ENCODE peak calls at places on chromosomes 4 and X, in eight cellular contexts. H is stimulated activated CD4-positive, alpha-beta T cell treated with anti-CD3 and anti-CD28 coated beads, Interleukin-2, amount 100 ng/mL, for 48 hours; S is activated T-helper 9 cell treated with anti-CD3 and anti-CD28 coated beads, Interleukin-2, amount 50 U/mL, for 16 hours; G is naive B cell; L is DMS153; B is stimulated activated CD8-positive, alpha-beta memory T cell treated with anti-CD3 and anti-CD28 coated beads, Interleukin-7, amount 100 ng/mL, for 1 hour; W is omental fat pad; U is iPS-NIHi11. Q is an unnamed sample.

GRCh38 chr4:106763044-106763443 is 273.1 kb downstream of the DKK2 start:
- DNase-seq in H (no peak), W (no peak), B (no peak), L (no peak), G (no peak), S (no peak), U (no peak), Q (no peak)

GRCh38 chr4:176185068-176185467 is 10.3 kb downstream of the SPATA4 start:
- DNase-seq in L (no peak), B (no peak), W (no peak), H (no peak), G (no peak), S (no peak), U (no peak), Q (no peak)

GRCh38 chr4:128682942-128683666 is 126.4 kb upstream of the JADE1 start:
- DNase-seq in W (no peak), B (no peak), S (no peak), U (peak), G (no peak), L (no peak), H (no peak), Q (no peak)

GRCh38 chrX:118352566-118352965 is 6.7 kb downstream of the WDR44 start:
- DNase-seq in U (no peak), G (no peak), H (no peak), B (no peak), S (no peak), W (no peak), L (no peak), Q (no peak)

GRCh38 chrX:100864967-100865366 is 9.2 kb downstream of the NOX1 start:
- DNase-seq in B (no peak), L (no peak), U (no peak), G (no peak), H (no peak), S (no peak), W (no peak), Q (peak)

GRCh38 chrX:77640702-77641101 is 145.3 kb downstream of the ATRX start:
- DNase-seq in S (no peak), G (no peak), U (no peak), B (no peak), L (no peak), H (peak), W (no peak), Q (no peak)

GRCh38 chr4:2834001-2834921 is 9.4 kb upstream of the ADD1 start:
- DNase-seq in U (peak), G (no peak), W (peak), H (no peak), L (no peak), B (no peak), S (no peak), Q (no peak)

GRCh38 chr4:139866270-139866962 is 200.8 kb downstream of the MGST2 start:
- DNase-seq in G (no peak), S (no peak), U (no peak), L (peak), B (no peak), W (no peak), H (no peak), Q (peak)

GRCh38 chr4:159944477-159944876 is 841.6 kb downstream of the RAPGEF2 start:
- DNase-seq in U (no peak), B (no peak), W (no peak), S (no peak), L (no peak), H (no peak), G (no peak), Q (no peak)

GRCh38 chrX:17020828-17021821 is 74.7 kb downstream of the REPS2 start:
- DNase-seq in G (no peak), H (no peak), U (no peak), S (no peak), W (no peak), B (no peak), L (no peak), Q (no peak)

GRCh38 chrX:39518451-39519212 is 579.1 kb downstream of the BCOR start:
- DNase-seq in B (no peak), U (no peak), W (no peak), L (no peak), G (no peak), H (no peak), S (no peak), Q (no peak)

GRCh38 chr4:183876268-183876934 is 28.7 kb upstream of the STOX2 start:
- DNase-seq in W (peak), H (no peak), U (peak), G (no peak), L (peak), S (no peak), B (no peak), Q (peak)

GRCh38 chr4:140247237-140247636 is 93.3 kb upstream of the MAML3 start:
- DNase-seq in S (no peak), H (no peak), W (no peak), U (no peak), G (no peak), L (no peak), B (no peak), Q (no peak)

GRCh38 chr4:52873191-52873590 is 11.1 kb downstream of the RASL11B start:
- DNase-seq in G (no peak), S (no peak), L (no peak), U (peak), W (no peak), H (no peak), B (no peak), Q (no peak)

GRCh38 chr4:42360158-42360557 is 37.1 kb upstream of the SHISA3 start:
- DNase-seq in G (no peak), L (no peak), S (no peak), H (no peak), U (no peak), W (no peak), B (no peak), Q (no peak)

GRCh38 chr4:93828830-93829530 is 427 bp downstream of the ATOH1 start:
- DNase-seq in W (no peak), L (no peak), B (no peak), H (no peak), G (no peak), S (no peak), U (peak), Q (no peak)

GRCh38 chr4:83370640-83370906 is 35.9 kb upstream of the HPSE start:
- DNase-seq in H (no peak), B (no peak), L (no peak), G (no peak), S (no peak), U (no peak), W (no peak), Q (no peak)

GRCh38 chr4:53656421-53656981 is 65.2 kb upstream of the LNX1 start:
- DNase-seq in S (no peak), H (no peak), B (no peak), L (no peak), U (no peak), G (no peak), W (no peak), Q (no peak)

GRCh38 chrX:103063918-103064434 is at the start of gene BEX1:
- DNase-seq in G (no peak), U (peak), B (no peak), H (no peak), L (peak), S (no peak), W (no peak), Q (no peak)

GRCh38 chrX:51776851-51777250 is 33.6 kb downstream of the GSPT2 start:
- DNase-seq in S (no peak), H (no peak), B (no peak), U (peak), G (no peak), L (no peak), W (no peak), Q (no peak)

GRCh38 chrX:39936886-39937770 is 160.6 kb downstream of the BCOR start:
- DNase-seq in W (no peak), L (no peak), H (no peak), B (no peak), S (no peak), U (no peak), G (no peak), Q (no peak)

GRCh38 chr4:152304220-152304619 is 231.7 kb downstream of the FBXW7 start:
- DNase-seq in L (peak), S (no peak), H (no peak), W (no peak), G (no peak), B (no peak), U (no peak), Q (no peak)

GRCh38 chrX:12400218-12400617 is 261.9 kb downstream of the FRMPD4 start:
- DNase-seq in S (no peak), W (no peak), U (no peak), L (no peak), B (no peak), G (no peak), H (no peak), Q (no peak)

GRCh38 chr4:83629945-83630684 is 94.2 kb downstream of the GPAT3 start:
- DNase-seq in W (no peak), B (no peak), H (no peak), S (no peak), L (no peak), U (no peak), G (no peak), Q (peak)

GRCh38 chr4:108519911-108520310 is 100.5 kb upstream of the RPL34 start:
- DNase-seq in H (no peak), U (no peak), L (no peak), B (no peak), G (no peak), S (no peak), W (no peak), Q (no peak)

GRCh38 chrX:68978211-68978780 is 149.5 kb downstream of the EFNB1 start:
- DNase-seq in H (no peak), L (no peak), S (no peak), U (peak), G (no peak), B (no peak), W (no peak), Q (no peak)

GRCh38 chrX:22686138-22686541 is 313.6 kb upstream of the DDX53 start:
- DNase-seq in B (no peak), L (no peak), S (no peak), U (no peak), G (no peak), W (no peak), H (no peak), Q (no peak)

GRCh38 chrX:19649227-19650009 is 134.1 kb upstream of the MAP3K15 start:
- DNase-seq in W (no peak), H (no peak), S (no peak), U (no peak), L (no peak), B (no peak), G (no peak), Q (no peak)

GRCh38 chrX:65035451-65035779 is 59.2 kb upstream of the ZC4H2 start:
- DNase-seq in B (no peak), G (no peak), L (no peak), H (no peak), W (no peak), U (peak), S (peak), Q (no peak)

GRCh38 chr4:1405636-1406415 is 416 bp downstream of the NKX1-1 start:
- DNase-seq in S (no peak), U (peak), B (no peak), W (no peak), G (no peak), H (no peak), L (no peak), Q (no peak)

GRCh38 chr4:118037955-118038354 is 3.7 kb downstream of the NDST3 start:
- DNase-seq in B (no peak), W (no peak), S (no peak), G (no peak), L (no peak), H (no peak), U (no peak), Q (no peak)

GRCh38 chr4:41146716-41147506 is 67.4 kb downstream of the APBB2 start:
- DNase-seq in G (no peak), W (no peak), S (no peak), H (no peak), B (no peak), L (peak), U (no peak), Q (no peak)

Q was measured in mucosa of gallbladder.